ENCODE peak calls at places on chromosome 6, in four cellular contexts. One of them, this sample, is unnamed.

GRCh38 chr6:43878823-43879495 is 108.9 kb downstream of the VEGFA start:
- DNase-seq in cardiac fibroblast: peak
- DNase-seq in retinal pigment epithelial cell: no peak
- DNase-seq in A549: no peak
- DNase-seq in this sample: no peak

GRCh38 chr6:83463886-83464285 is 33.0 kb upstream of the ME1 start:
- DNase-seq in cardiac fibroblast: peak
- DNase-seq in retinal pigment epithelial cell: no peak
- DNase-seq in A549: no peak
- DNase-seq in this sample: no peak

GRCh38 chr6:63856271-63856670 is 220.7 kb downstream of the PHF3 start:
- DNase-seq in A549: no peak
- DNase-seq in retinal pigment epithelial cell: no peak
- DNase-seq in cardiac fibroblast: peak
- DNase-seq in this sample: no peak

GRCh38 chr6:118356054-118356453 is 192.0 kb upstream of the PLN start:
- DNase-seq in cardiac fibroblast: no peak
- DNase-seq in A549: no peak
- DNase-seq in retinal pigment epithelial cell: peak
- DNase-seq in this sample: no peak

GRCh38 chr6:139903411-139904157 is 529.1 kb upstream of the CITED2 start:
- DNase-seq in cardiac fibroblast: no peak
- DNase-seq in retinal pigment epithelial cell: no peak
- DNase-seq in A549: no peak
- DNase-seq in this sample: no peak

GRCh38 chr6:132964101-132964867 is 149.9 kb downstream of the RPS12 start:
- DNase-seq in A549: no peak
- DNase-seq in retinal pigment epithelial cell: peak
- DNase-seq in cardiac fibroblast: peak
- DNase-seq in this sample: no peak

GRCh38 chr6:144008501-144009245 is 614 bp upstream of the PLAGL1 start:
- DNase-seq in cardiac fibroblast: peak
- DNase-seq in A549: peak
- DNase-seq in retinal pigment epithelial cell: no peak
- DNase-seq in this sample: no peak

GRCh38 chr6:103002282-103002681 is 1608.8 kb downstream of the GRIK2 start:
- DNase-seq in retinal pigment epithelial cell: no peak
- DNase-seq in cardiac fibroblast: no peak
- DNase-seq in A549: no peak
- DNase-seq in this sample: no peak

GRCh38 chr6:37643851-37644672 is 53.6 kb downstream of the MDGA1 start:
- DNase-seq in A549: no peak
- DNase-seq in cardiac fibroblast: peak
- DNase-seq in retinal pigment epithelial cell: no peak
- DNase-seq in this sample: no peak

GRCh38 chr6:113508249-113508648 is 348.9 kb upstream of the MARCKS start:
- DNase-seq in cardiac fibroblast: no peak
- DNase-seq in A549: no peak
- DNase-seq in retinal pigment epithelial cell: no peak
- DNase-seq in this sample: no peak

GRCh38 chr6:5094327-5094726 is 9.2 kb downstream of the PPP1R3G start:
- DNase-seq in retinal pigment epithelial cell: no peak
- DNase-seq in cardiac fibroblast: peak
- DNase-seq in A549: no peak
- DNase-seq in this sample: peak

GRCh38 chr6:28353356-28353755 is 3.6 kb downstream of the ZKSCAN3 start:
- DNase-seq in cardiac fibroblast: no peak
- DNase-seq in A549: no peak
- DNase-seq in retinal pigment epithelial cell: no peak
- DNase-seq in this sample: no peak

GRCh38 chr6:148445116-148445515 is 102.5 kb downstream of the SASH1 start:
- DNase-seq in retinal pigment epithelial cell: no peak
- DNase-seq in A549: no peak
- DNase-seq in cardiac fibroblast: no peak
- DNase-seq in this sample: no peak

GRCh38 chr6:45500924-45501816 is 123.4 kb upstream of the SUPT3H start:
- DNase-seq in cardiac fibroblast: no peak
- DNase-seq in A549: peak
- DNase-seq in retinal pigment epithelial cell: no peak
- DNase-seq in this sample: no peak

GRCh38 chr6:33856655-33857054 is 52.9 kb upstream of the MLN start:
- DNase-seq in A549: no peak
- DNase-seq in cardiac fibroblast: no peak
- DNase-seq in retinal pigment epithelial cell: no peak
- DNase-seq in this sample: no peak

GRCh38 chr6:5718231-5718947 is 288.3 kb downstream of the NRN1 start:
- DNase-seq in A549: no peak
- DNase-seq in retinal pigment epithelial cell: no peak
- DNase-seq in cardiac fibroblast: no peak
- DNase-seq in this sample: no peak

GRCh38 chr6:33372532-33373123 is 19.0 kb upstream of the KIFC1 start:
- DNase-seq in cardiac fibroblast: no peak
- DNase-seq in retinal pigment epithelial cell: no peak
- DNase-seq in A549: no peak
- DNase-seq in this sample: no peak

GRCh38 chr6:82875573-82876185 is 190.0 kb downstream of the UBE3D start:
- DNase-seq in cardiac fibroblast: peak
- DNase-seq in A549: peak
- DNase-seq in retinal pigment epithelial cell: no peak
- DNase-seq in this sample: peak

GRCh38 chr6:111725446-111726112 is 119.9 kb upstream of the TRAF3IP2 start:
- DNase-seq in retinal pigment epithelial cell: no peak
- DNase-seq in A549: no peak
- DNase-seq in cardiac fibroblast: peak
- DNase-seq in this sample: no peak

GRCh38 chr6:111727041-111727440 is 121.4 kb upstream of the TRAF3IP2 start:
- DNase-seq in retinal pigment epithelial cell: no peak
- DNase-seq in A549: no peak
- DNase-seq in cardiac fibroblast: peak
- DNase-seq in this sample: no peak

GRCh38 chr6:111724505-111724904 is 118.8 kb upstream of the TRAF3IP2 start:
- DNase-seq in retinal pigment epithelial cell: no peak
- DNase-seq in A549: no peak
- DNase-seq in cardiac fibroblast: no peak
- DNase-seq in this sample: no peak

GRCh38 chr6:111730835-111731234 is 125.2 kb upstream of the TRAF3IP2 start:
- DNase-seq in retinal pigment epithelial cell: no peak
- DNase-seq in A549: no peak
- DNase-seq in cardiac fibroblast: peak
- DNase-seq in this sample: no peak

GRCh38 chr6:111727798-111728197 is 122.1 kb upstream of the TRAF3IP2 start:
- DNase-seq in retinal pigment epithelial cell: peak
- DNase-seq in A549: peak
- DNase-seq in cardiac fibroblast: peak
- DNase-seq in this sample: no peak
- TF ChIP-seq CTCF in retinal pigment epithelial cell: peak
- TF ChIP-seq CTCF in A549: no peak
- TF ChIP-seq CTCF in cardiac fibroblast: peak
- TF ChIP-seq CTCF in this sample: no peak

DNA sequence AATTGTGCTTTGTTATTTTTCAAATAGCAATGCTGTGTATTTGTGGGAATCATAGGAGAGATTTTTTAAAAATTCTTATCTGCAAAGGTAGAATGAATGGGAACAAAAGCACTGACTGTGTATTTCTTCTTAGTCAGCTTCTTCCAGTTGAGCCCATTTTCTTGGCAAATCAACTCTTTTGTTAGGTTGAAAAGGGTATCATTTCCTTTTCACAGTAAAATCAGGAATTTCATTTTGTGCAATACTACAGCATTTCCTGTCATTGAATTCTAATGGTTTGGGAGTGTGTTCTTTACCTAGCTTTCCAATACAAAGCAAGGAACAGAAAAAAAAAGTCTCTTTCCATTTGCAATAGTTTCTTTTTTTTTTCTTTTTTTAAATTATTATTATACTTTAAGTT is 19.0 kb upstream of the EXOC2 start:
- DNase-seq in A549: no peak
- DNase-seq in retinal pigment epithelial cell: no peak
- DNase-seq in cardiac fibroblast: peak
- DNase-seq in this sample: no peak
- H3K4me3 ChIP-seq in A549: no peak
- H3K4me3 ChIP-seq in retinal pigment epithelial cell: no peak
- H3K4me3 ChIP-seq in cardiac fibroblast: no peak
- H3K4me3 ChIP-seq in this sample: no peak

DNA sequence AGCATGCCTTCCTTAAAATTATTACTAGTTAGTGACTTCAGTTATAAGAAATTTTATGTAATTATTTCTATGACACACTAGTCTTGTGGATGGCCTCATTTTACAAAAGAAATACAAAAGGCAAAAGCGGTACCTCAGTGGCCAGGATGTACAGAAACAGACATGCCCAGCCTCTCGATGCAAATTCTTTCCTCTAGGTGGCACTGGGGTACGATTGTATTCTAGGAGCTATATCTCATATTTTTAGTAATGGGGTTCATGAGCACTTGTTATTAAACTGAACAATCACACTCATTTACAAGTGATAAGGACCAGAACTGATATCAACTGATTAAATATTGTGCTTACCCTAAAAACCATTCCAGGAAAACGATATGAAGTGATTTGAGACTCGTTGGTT is 59.8 kb downstream of the SOD2 start:
- DNase-seq in retinal pigment epithelial cell: no peak
- DNase-seq in cardiac fibroblast: peak
- DNase-seq in A549: peak
- DNase-seq in this sample: no peak
- TF ChIP-seq CTCF in retinal pigment epithelial cell: peak
- TF ChIP-seq CTCF in cardiac fibroblast: peak
- TF ChIP-seq CTCF in A549: peak
- TF ChIP-seq CTCF in this sample: peak

GRCh38 chr6:7469696-7470095 is 71.8 kb upstream of the DSP start:
- DNase-seq in retinal pigment epithelial cell: peak
- DNase-seq in A549: no peak
- DNase-seq in cardiac fibroblast: peak
- DNase-seq in this sample: no peak

GRCh38 chr6:7463785-7464184 is 74.2 kb downstream of the RIOK1 start:
- DNase-seq in cardiac fibroblast: peak
- DNase-seq in A549: peak
- DNase-seq in retinal pigment epithelial cell: no peak
- DNase-seq in this sample: no peak

GRCh38 chr6:7467007-7467897 is 74.2 kb upstream of the DSP start:
- DNase-seq in cardiac fibroblast: peak
- DNase-seq in retinal pigment epithelial cell: peak
- DNase-seq in A549: peak
- DNase-seq in this sample: no peak

GRCh38 chr6:7471171-7471570 is 70.3 kb upstream of the DSP start:
- DNase-seq in retinal pigment epithelial cell: no peak
- DNase-seq in cardiac fibroblast: no peak
- DNase-seq in A549: no peak
- DNase-seq in this sample: no peak

DNA sequence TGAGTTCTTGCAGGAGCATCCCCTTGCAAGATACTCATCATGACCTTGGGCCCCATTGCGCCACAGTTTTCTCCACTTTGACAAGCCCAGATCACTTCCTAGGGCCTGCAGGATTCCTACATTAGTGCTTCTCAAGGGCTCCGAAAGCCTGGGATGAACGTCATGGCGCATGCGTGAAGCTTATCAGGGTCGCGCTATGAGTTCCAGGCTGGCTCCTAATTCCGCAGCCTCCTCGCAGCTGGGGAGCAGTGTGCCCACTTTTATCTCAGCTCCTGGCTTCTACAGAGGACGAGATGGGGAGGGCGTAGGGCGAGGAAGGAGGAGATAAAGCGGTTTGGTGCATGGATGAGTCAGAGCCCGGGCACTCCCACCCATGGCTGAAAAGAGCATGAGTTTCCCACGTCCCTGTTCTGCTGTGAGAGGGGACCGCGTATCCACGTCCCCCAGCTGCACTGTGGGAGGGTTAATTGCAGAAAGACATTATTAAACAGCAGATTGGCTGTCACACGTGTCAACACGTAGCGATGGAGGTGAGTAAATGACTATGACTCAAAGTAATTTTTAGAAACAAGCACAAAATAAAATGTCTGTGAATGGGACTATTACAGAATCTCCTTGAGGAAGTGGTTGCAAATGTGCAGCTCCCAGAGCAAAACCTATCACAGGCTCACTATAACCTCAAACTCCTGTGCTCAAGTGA is 72.9 kb upstream of the DSP start:
- DNase-seq in A549: peak
- DNase-seq in cardiac fibroblast: peak
- DNase-seq in retinal pigment epithelial cell: no peak
- DNase-seq in this sample: peak
- H3K4me3 ChIP-seq in A549: peak
- H3K4me3 ChIP-seq in cardiac fibroblast: peak
- H3K4me3 ChIP-seq in retinal pigment epithelial cell: peak
- H3K4me3 ChIP-seq in this sample: peak

DNA sequence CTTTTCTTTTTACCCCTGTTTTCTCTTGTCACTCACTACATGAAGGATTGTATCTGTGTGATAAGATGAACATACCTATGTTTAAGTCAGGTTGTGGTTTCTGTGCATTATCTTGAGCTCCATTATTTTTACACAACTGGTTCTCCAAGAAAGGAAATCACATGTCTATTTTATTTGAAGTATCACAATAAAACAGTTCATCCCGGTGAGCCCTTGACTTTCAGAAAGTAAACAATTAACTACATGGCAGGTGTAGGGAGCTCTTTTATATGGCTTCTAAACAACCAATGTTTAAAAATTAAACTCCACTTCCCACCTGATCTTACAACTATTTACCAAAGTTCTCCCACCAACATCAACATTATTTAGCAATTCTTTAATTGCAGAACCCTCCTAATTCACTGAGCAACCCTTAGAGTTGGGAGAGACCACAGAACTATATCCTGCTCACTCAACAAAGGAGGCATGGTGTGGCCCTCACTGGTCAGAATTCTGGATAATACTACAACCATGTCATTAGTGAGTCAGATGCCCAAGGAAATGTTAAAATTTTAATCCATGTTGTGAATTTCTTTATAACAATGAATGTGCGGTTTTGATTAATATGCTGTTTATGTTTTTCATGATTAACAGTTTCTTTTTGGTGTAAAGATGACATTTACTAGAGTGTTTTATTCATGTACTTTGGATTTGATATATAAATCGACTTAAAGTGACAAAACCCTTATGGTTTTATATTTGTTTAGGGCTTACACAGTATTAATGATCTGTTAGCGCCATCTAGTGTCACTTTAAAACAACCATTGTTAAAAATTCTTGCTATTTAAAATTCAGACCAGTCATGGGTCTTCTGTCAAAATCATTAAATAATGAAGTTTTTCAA is 50.0 kb upstream of the SCGN start:
- DNase-seq in cardiac fibroblast: peak
- DNase-seq in A549: peak
- DNase-seq in retinal pigment epithelial cell: peak
- DNase-seq in this sample: peak
- TF ChIP-seq CTCF in cardiac fibroblast: peak
- TF ChIP-seq CTCF in A549: peak
- TF ChIP-seq CTCF in retinal pigment epithelial cell: peak
- TF ChIP-seq CTCF in this sample: peak